ENCODE peak calls at places on chromosomes 7 and 10, in four cellular contexts. One of them, this sample, is unnamed.

GRCh38 chr10:31404640-31405039 is 85.6 kb downstream of the ZEB1 start:
- ATAC-seq in activated naive CD8-positive, alpha-beta T cell treated with anti-CD3 and anti-CD28 coated beads, Interleukin-2, amount 50 U/mL, for 24 hours: no peak
- ATAC-seq in pancreas: no peak
- ATAC-seq in foreskin keratinocyte: no peak
- ATAC-seq in this sample: peak

GRCh38 chr10:62853710-62854109 is 37.5 kb upstream of the EGR2 start:
- ATAC-seq in foreskin keratinocyte: no peak
- ATAC-seq in activated naive CD8-positive, alpha-beta T cell treated with anti-CD3 and anti-CD28 coated beads, Interleukin-2, amount 50 U/mL, for 24 hours: peak
- ATAC-seq in pancreas: no peak
- ATAC-seq in this sample: no peak

GRCh38 chr10:110613996-110614495 is 30.1 kb upstream of the RBM20 start:
- ATAC-seq in pancreas: no peak
- ATAC-seq in activated naive CD8-positive, alpha-beta T cell treated with anti-CD3 and anti-CD28 coated beads, Interleukin-2, amount 50 U/mL, for 24 hours: peak
- ATAC-seq in foreskin keratinocyte: no peak
- ATAC-seq in this sample: no peak

GRCh38 chr10:28734940-28735759 is 57.8 kb downstream of the BAMBI start:
- ATAC-seq in pancreas: peak
- ATAC-seq in activated naive CD8-positive, alpha-beta T cell treated with anti-CD3 and anti-CD28 coated beads, Interleukin-2, amount 50 U/mL, for 24 hours: no peak
- ATAC-seq in foreskin keratinocyte: peak
- ATAC-seq in this sample: peak

GRCh38 chr10:84340187-84340586 is 11.8 kb downstream of the CCSER2 start:
- ATAC-seq in foreskin keratinocyte: no peak
- ATAC-seq in activated naive CD8-positive, alpha-beta T cell treated with anti-CD3 and anti-CD28 coated beads, Interleukin-2, amount 50 U/mL, for 24 hours: no peak
- ATAC-seq in pancreas: no peak
- ATAC-seq in this sample: no peak

GRCh38 chr10:48684792-48685651 is at the start of gene WDFY4:
- ATAC-seq in activated naive CD8-positive, alpha-beta T cell treated with anti-CD3 and anti-CD28 coated beads, Interleukin-2, amount 50 U/mL, for 24 hours: peak
- ATAC-seq in foreskin keratinocyte: no peak
- ATAC-seq in pancreas: peak
- ATAC-seq in this sample: no peak

GRCh38 chr10:48554246-48554645 is 50.6 kb downstream of the ARHGAP22 start:
- ATAC-seq in pancreas: no peak
- ATAC-seq in foreskin keratinocyte: no peak
- ATAC-seq in activated naive CD8-positive, alpha-beta T cell treated with anti-CD3 and anti-CD28 coated beads, Interleukin-2, amount 50 U/mL, for 24 hours: no peak
- ATAC-seq in this sample: no peak

GRCh38 chr10:61257956-61258496 is 195.2 kb downstream of the TMEM26 start:
- ATAC-seq in foreskin keratinocyte: no peak
- ATAC-seq in pancreas: no peak
- ATAC-seq in activated naive CD8-positive, alpha-beta T cell treated with anti-CD3 and anti-CD28 coated beads, Interleukin-2, amount 50 U/mL, for 24 hours: no peak
- ATAC-seq in this sample: no peak

GRCh38 chr7:137151056-137151731 is 192.3 kb downstream of the PTN start:
- ATAC-seq in pancreas: no peak
- ATAC-seq in foreskin keratinocyte: peak
- ATAC-seq in activated naive CD8-positive, alpha-beta T cell treated with anti-CD3 and anti-CD28 coated beads, Interleukin-2, amount 50 U/mL, for 24 hours: no peak
- ATAC-seq in this sample: no peak

GRCh38 chr7:43647314-43647691 is 64.4 kb downstream of the STK17A start:
- ATAC-seq in foreskin keratinocyte: no peak
- ATAC-seq in pancreas: no peak
- ATAC-seq in activated naive CD8-positive, alpha-beta T cell treated with anti-CD3 and anti-CD28 coated beads, Interleukin-2, amount 50 U/mL, for 24 hours: no peak
- ATAC-seq in this sample: peak

GRCh38 chr10:77527839-77528238 is 109.8 kb downstream of the KCNMA1 start:
- ATAC-seq in pancreas: no peak
- ATAC-seq in activated naive CD8-positive, alpha-beta T cell treated with anti-CD3 and anti-CD28 coated beads, Interleukin-2, amount 50 U/mL, for 24 hours: no peak
- ATAC-seq in foreskin keratinocyte: no peak
- ATAC-seq in this sample: no peak

GRCh38 chr7:31488562-31489203 is 25.2 kb upstream of the ITPRID1 start:
- ATAC-seq in foreskin keratinocyte: peak
- ATAC-seq in activated naive CD8-positive, alpha-beta T cell treated with anti-CD3 and anti-CD28 coated beads, Interleukin-2, amount 50 U/mL, for 24 hours: peak
- ATAC-seq in pancreas: no peak
- ATAC-seq in this sample: peak

GRCh38 chr10:100814751-100815474 is 69.5 kb downstream of the PAX2 start:
- ATAC-seq in activated naive CD8-positive, alpha-beta T cell treated with anti-CD3 and anti-CD28 coated beads, Interleukin-2, amount 50 U/mL, for 24 hours: no peak
- ATAC-seq in pancreas: no peak
- ATAC-seq in foreskin keratinocyte: no peak
- ATAC-seq in this sample: no peak

GRCh38 chr7:54705436-54705835 is 53.6 kb downstream of the SEC61G start:
- ATAC-seq in pancreas: no peak
- ATAC-seq in foreskin keratinocyte: peak
- ATAC-seq in activated naive CD8-positive, alpha-beta T cell treated with anti-CD3 and anti-CD28 coated beads, Interleukin-2, amount 50 U/mL, for 24 hours: no peak
- ATAC-seq in this sample: peak

GRCh38 chr10:23370106-23370505 is 25.5 kb upstream of the C10orf67 start:
- ATAC-seq in activated naive CD8-positive, alpha-beta T cell treated with anti-CD3 and anti-CD28 coated beads, Interleukin-2, amount 50 U/mL, for 24 hours: no peak
- ATAC-seq in pancreas: no peak
- ATAC-seq in foreskin keratinocyte: no peak
- ATAC-seq in this sample: no peak

GRCh38 chr10:123309740-123310139 is 155.5 kb downstream of the BUB3 start:
- ATAC-seq in foreskin keratinocyte: no peak
- ATAC-seq in activated naive CD8-positive, alpha-beta T cell treated with anti-CD3 and anti-CD28 coated beads, Interleukin-2, amount 50 U/mL, for 24 hours: no peak
- ATAC-seq in pancreas: no peak
- ATAC-seq in this sample: no peak

GRCh38 chr10:32005050-32005449 is 51.2 kb downstream of the KIF5B start:
- ATAC-seq in foreskin keratinocyte: peak
- ATAC-seq in activated naive CD8-positive, alpha-beta T cell treated with anti-CD3 and anti-CD28 coated beads, Interleukin-2, amount 50 U/mL, for 24 hours: peak
- ATAC-seq in pancreas: peak
- ATAC-seq in this sample: peak

GRCh38 chr10:52533986-52534385 is 219.9 kb downstream of the DKK1 start:
- ATAC-seq in foreskin keratinocyte: peak
- ATAC-seq in pancreas: no peak
- ATAC-seq in activated naive CD8-positive, alpha-beta T cell treated with anti-CD3 and anti-CD28 coated beads, Interleukin-2, amount 50 U/mL, for 24 hours: no peak
- ATAC-seq in this sample: no peak

GRCh38 chr10:48237225-48237855 is 37.2 kb downstream of the FRMPD2 start:
- ATAC-seq in pancreas: no peak
- ATAC-seq in activated naive CD8-positive, alpha-beta T cell treated with anti-CD3 and anti-CD28 coated beads, Interleukin-2, amount 50 U/mL, for 24 hours: no peak
- ATAC-seq in foreskin keratinocyte: no peak
- ATAC-seq in this sample: no peak

GRCh38 chr7:149620961-149621360 is 123.4 kb upstream of the ZNF746 start:
- ATAC-seq in pancreas: no peak
- ATAC-seq in activated naive CD8-positive, alpha-beta T cell treated with anti-CD3 and anti-CD28 coated beads, Interleukin-2, amount 50 U/mL, for 24 hours: peak
- ATAC-seq in foreskin keratinocyte: no peak
- ATAC-seq in this sample: no peak

GRCh38 chr7:157474685-157475084 is 137.9 kb downstream of the DNAJB6 start:
- ATAC-seq in pancreas: no peak
- ATAC-seq in activated naive CD8-positive, alpha-beta T cell treated with anti-CD3 and anti-CD28 coated beads, Interleukin-2, amount 50 U/mL, for 24 hours: peak
- ATAC-seq in foreskin keratinocyte: no peak
- ATAC-seq in this sample: peak

GRCh38 chr10:105857284-105858264 is 1216.5 kb downstream of the SORCS3 start:
- ATAC-seq in activated naive CD8-positive, alpha-beta T cell treated with anti-CD3 and anti-CD28 coated beads, Interleukin-2, amount 50 U/mL, for 24 hours: no peak
- ATAC-seq in pancreas: no peak
- ATAC-seq in foreskin keratinocyte: no peak
- ATAC-seq in this sample: no peak

GRCh38 chr10:133370026-133370786 is 2.9 kb downstream of the ECHS1 start:
- ATAC-seq in pancreas: no peak
- ATAC-seq in activated naive CD8-positive, alpha-beta T cell treated with anti-CD3 and anti-CD28 coated beads, Interleukin-2, amount 50 U/mL, for 24 hours: no peak
- ATAC-seq in foreskin keratinocyte: no peak
- ATAC-seq in this sample: no peak

GRCh38 chr10:24935504-24936292 is 16.7 kb downstream of the PRTFDC1 start:
- ATAC-seq in activated naive CD8-positive, alpha-beta T cell treated with anti-CD3 and anti-CD28 coated beads, Interleukin-2, amount 50 U/mL, for 24 hours: peak
- ATAC-seq in pancreas: no peak
- ATAC-seq in foreskin keratinocyte: no peak
- ATAC-seq in this sample: no peak

GRCh38 chr10:2948127-2948854 is 119.1 kb upstream of the PFKP start:
- ATAC-seq in foreskin keratinocyte: no peak
- ATAC-seq in pancreas: no peak
- ATAC-seq in activated naive CD8-positive, alpha-beta T cell treated with anti-CD3 and anti-CD28 coated beads, Interleukin-2, amount 50 U/mL, for 24 hours: peak
- ATAC-seq in this sample: no peak

GRCh38 chr10:30371954-30372353 is 22.9 kb upstream of the MTPAP start:
- ATAC-seq in foreskin keratinocyte: no peak
- ATAC-seq in activated naive CD8-positive, alpha-beta T cell treated with anti-CD3 and anti-CD28 coated beads, Interleukin-2, amount 50 U/mL, for 24 hours: peak
- ATAC-seq in pancreas: no peak
- ATAC-seq in this sample: no peak

GRCh38 chr7:17016402-17017010 is 134.7 kb upstream of the AGR3 start:
- ATAC-seq in pancreas: no peak
- ATAC-seq in foreskin keratinocyte: no peak
- ATAC-seq in activated naive CD8-positive, alpha-beta T cell treated with anti-CD3 and anti-CD28 coated beads, Interleukin-2, amount 50 U/mL, for 24 hours: no peak
- ATAC-seq in this sample: no peak

GRCh38 chr7:158751199-158751598 is 46.6 kb upstream of the NCAPG2 start:
- ATAC-seq in pancreas: no peak
- ATAC-seq in foreskin keratinocyte: no peak
- ATAC-seq in activated naive CD8-positive, alpha-beta T cell treated with anti-CD3 and anti-CD28 coated beads, Interleukin-2, amount 50 U/mL, for 24 hours: no peak
- ATAC-seq in this sample: no peak

GRCh38 chr10:97714401-97715258 is 1.1 kb downstream of the MARVELD1 start:
- ATAC-seq in activated naive CD8-positive, alpha-beta T cell treated with anti-CD3 and anti-CD28 coated beads, Interleukin-2, amount 50 U/mL, for 24 hours: peak
- ATAC-seq in pancreas: peak
- ATAC-seq in foreskin keratinocyte: peak
- ATAC-seq in this sample: peak

GRCh38 chr10:90986136-90986760 is 65.4 kb upstream of the ANKRD1 start:
- ATAC-seq in activated naive CD8-positive, alpha-beta T cell treated with anti-CD3 and anti-CD28 coated beads, Interleukin-2, amount 50 U/mL, for 24 hours: no peak
- ATAC-seq in foreskin keratinocyte: no peak
- ATAC-seq in pancreas: no peak
- ATAC-seq in this sample: no peak